ENCODE peak calls at places on chromosomes 1 and 21, in eight cellular contexts. K, Q, M, X, L, Y, J and D are unnamed samples. For H3K27me3, the result is how much of the 10 kb centered on the place peaks cover.

GRCh38 chr1:76055987-76056386 is 18.6 kb upstream of the ST6GALNAC3 start:
- DNase-seq in L (no peak), Q (no peak), Y (no peak), X (no peak), J (no peak), K (no peak), M (no peak), D (no peak)

GRCh38 chr21:34141373-34141772 is 68.0 kb downstream of the MRPS6 start:
- DNase-seq in Y (no peak), L (no peak), J (no peak), Q (no peak), X (no peak), M (no peak), K (no peak), D (no peak)

GRCh38 chr1:99441234-99442095 is 177.2 kb downstream of the PLPPR4 start:
- DNase-seq in L (no peak), K (no peak), J (no peak), X (no peak), Q (no peak), Y (no peak), M (peak), D (no peak)

GRCh38 chr1:42944207-42944928 is 14.3 kb downstream of the SLC2A1 start:
- DNase-seq in Y (peak), L (peak), K (no peak), Q (no peak), X (no peak), J (no peak), M (peak), D (no peak)

GRCh38 chr1:238485906-238486219 is 595.1 kb upstream of the ZP4 start:
- DNase-seq in M (peak), Y (no peak), K (no peak), L (no peak), J (no peak), Q (no peak), X (no peak), D (no peak)

GRCh38 chr1:201745023-201745422 is 83.9 kb upstream of the IPO9 start:
- DNase-seq in J (no peak), K (no peak), M (peak), Y (no peak), Q (no peak), X (no peak), L (no peak), D (no peak)

GRCh38 chr1:81305997-81306452 is 494.7 kb upstream of the ADGRL2 start:
- DNase-seq in Y (no peak), J (no peak), K (no peak), M (peak), Q (no peak), L (no peak), X (no peak), D (peak)

GRCh38 chr1:5455651-5456050 is 536.6 kb downstream of the NPHP4 start:
- DNase-seq in J (no peak), Y (no peak), X (no peak), Q (no peak), L (no peak), K (no peak), M (no peak), D (no peak)

GRCh38 chr21:32771134-32771523 is 426 bp downstream of the PAXBP1 start:
- DNase-seq in M (peak), K (peak), L (peak), J (no peak), Y (peak), Q (peak), X (peak), D (peak)

GRCh38 chr21:42677339-42678117 is 24.1 kb downstream of the PDE9A start:
- DNase-seq in K (no peak), J (no peak), L (no peak), M (peak), Q (peak), X (no peak), Y (peak), D (peak)

GRCh38 chr1:93253471-93253870 is 72.9 kb downstream of the CCDC18 start:
- DNase-seq in L (no peak), J (no peak), M (no peak), K (no peak), Q (no peak), Y (no peak), X (no peak), D (no peak)

GRCh38 chr1:172766462-172766861 is 107.6 kb downstream of the FASLG start:
- DNase-seq in J (no peak), L (no peak), K (no peak), X (no peak), Y (peak), Q (peak), M (no peak), D (no peak)

GRCh38 chr1:46691997-46692790 is 20.5 kb downstream of the TEX38 start:
- DNase-seq in Y (no peak), K (no peak), L (no peak), M (peak), X (no peak), Q (no peak), J (no peak), D (no peak)

GRCh38 chr1:206706298-206706791 is 21.6 kb downstream of the MAPKAPK2 start:
- DNase-seq in L (no peak), M (no peak), J (no peak), K (no peak), X (peak), Q (no peak), Y (no peak), D (no peak)

GRCh38 chr1:109993885-109994284 is 9.3 kb downstream of the AHCYL1 start:
- DNase-seq in Y (no peak), M (peak), K (no peak), J (no peak), X (no peak), Q (no peak), L (no peak), D (no peak)

GRCh38 chr1:1437904-1438376 is 2.5 kb downstream of the VWA1 start:
- DNase-seq in L (peak), M (no peak), Y (peak), Q (no peak), X (no peak), K (peak), J (no peak), D (peak)

GRCh38 chr1:153805929-153806750 is 30.9 kb downstream of the SLC27A3 start:
- DNase-seq in X (no peak), M (no peak), L (no peak), J (no peak), Q (no peak), Y (no peak), K (no peak), D (no peak)

GRCh38 chr1:178539291-178539690 is 26.4 kb downstream of the TEX35 start:
- DNase-seq in Y (no peak), Q (no peak), L (no peak), J (no peak), K (no peak), M (no peak), X (peak), D (no peak)

GRCh38 chr1:24233684-24234600 is 46.9 kb upstream of the IFNLR1 start:
- DNase-seq in Y (no peak), M (no peak), Q (no peak), J (no peak), K (no peak), L (no peak), X (no peak), D (no peak)

GRCh38 chr1:2569060-2569459 is 12.9 kb downstream of the TNFRSF14 start:
- DNase-seq in X (no peak), J (no peak), L (no peak), Y (no peak), M (no peak), K (no peak), Q (no peak), D (no peak)

GRCh38 chr1:104629589-104629988 is 879.9 kb downstream of the AMY1C start:
- DNase-seq in M (no peak), Y (no peak), X (no peak), L (no peak), Q (no peak), K (no peak), J (no peak), D (no peak)

GRCh38 chr1:9235123-9235513 is 544 bp downstream of the H6PD start:
- DNase-seq in K (no peak), L (no peak), J (no peak), Y (no peak), M (peak), Q (no peak), X (no peak), D (no peak)

GRCh38 chr1:51945591-51945990 is 44.9 kb downstream of the RAB3B start:
- DNase-seq in Y (no peak), Q (no peak), K (no peak), M (no peak), L (no peak), X (no peak), J (no peak), D (no peak)

GRCh38 chr1:94976996-94977548 is 50.2 kb upstream of the CNN3 start:
- DNase-seq in M (no peak), Q (no peak), X (no peak), Y (no peak), K (no peak), L (no peak), J (no peak), D (no peak)

GRCh38 chr1:33764149-33764548 is 99.7 kb upstream of the HMGB4 start:
- DNase-seq in L (no peak), K (no peak), M (no peak), Q (no peak), Y (no peak), X (no peak), J (no peak), D (no peak)

GRCh38 chr1:56827711-56828110 is 8.5 kb upstream of the FYB2 start:
- DNase-seq in Q (no peak), J (no peak), Y (no peak), K (no peak), X (no peak), M (no peak), L (no peak), D (no peak)

GRCh38 chr1:150464422-150464826 is 22.8 kb upstream of the TARS2 start:
- DNase-seq in X (no peak), M (peak), Q (peak), K (peak), L (peak), J (peak), Y (no peak), D (peak)

GRCh38 chr1:198486903-198487302 is 53.6 kb downstream of the ATP6V1G3 start:
- DNase-seq in X (no peak), Q (no peak), Y (no peak), M (no peak), J (no peak), K (no peak), L (no peak), D (no peak)

GRCh38 chr1:19070891-19071621 is 114.6 kb upstream of the IFFO2 start:
- DNase-seq in K (no peak), Q (no peak), L (no peak), M (no peak), Y (no peak), J (no peak), X (no peak), D (no peak)

GRCh38 chr1:36890776-36891175 is 143.5 kb downstream of the GRIK3 start:
- DNase-seq in M (no peak), Y (no peak), Q (peak), J (no peak), K (peak), L (no peak), X (peak), D (no peak)

GRCh38 chr1:215113776-215114153 is 31.2 kb downstream of the KCNK2 start:
- DNase-seq in X (no peak), K (no peak), L (no peak), Y (no peak), Q (no peak), J (no peak), M (no peak), D (no peak)

GRCh38 chr1:207603777-207604176 is 41.2 kb upstream of the CR1L start:
- DNase-seq in Y (no peak), Q (no peak), L (no peak), M (peak), X (no peak), K (no peak), J (no peak), D (no peak)

GRCh38 chr1:241703001-241703400 is 50.9 kb downstream of the WDR64 start:
- DNase-seq in Y (no peak), J (no peak), K (no peak), M (peak), X (no peak), Q (no peak), L (no peak), D (no peak)

GRCh38 chr1:42935313-42935624 is 23.4 kb downstream of the SLC2A1 start:
- DNase-seq in Y (peak), L (no peak), J (no peak), Q (peak), K (no peak), M (no peak), X (peak), D (no peak)

GRCh38 chr1:9732123-9732971 is 80.8 kb downstream of the PIK3CD start:
- DNase-seq in M (no peak), X (no peak), Y (peak), J (no peak), K (no peak), L (no peak), Q (no peak), D (no peak)

GRCh38 chr1:154440031-154440430 is 34.9 kb downstream of the IL6R start:
- DNase-seq in Q (no peak), M (no peak), K (no peak), J (no peak), Y (no peak), X (no peak), L (no peak), D (no peak)

GRCh38 chr1:213984387-213985180 is 3.2 kb upstream of the PROX1 start:
- DNase-seq in K (no peak), J (no peak), L (no peak), Q (no peak), M (no peak), Y (no peak), X (no peak), D (no peak)

GRCh38 chr1:54312874-54313316 is 93.3 kb downstream of the SSBP3 start:
- DNase-seq in K (peak), J (no peak), X (peak), M (no peak), L (no peak), Y (no peak), Q (no peak), D (no peak)

GRCh38 chr1:194076646-194077045 is 890.2 kb upstream of the B3GALT2 start:
- DNase-seq in Y (no peak), L (no peak), M (no peak), X (no peak), J (no peak), Q (no peak), K (no peak), D (no peak)
- H3K4me3 ChIP-seq in Y (no peak), L (no peak), M (no peak), X (no peak), J (no peak), Q (no peak), K (no peak), D (no peak)

DNA sequence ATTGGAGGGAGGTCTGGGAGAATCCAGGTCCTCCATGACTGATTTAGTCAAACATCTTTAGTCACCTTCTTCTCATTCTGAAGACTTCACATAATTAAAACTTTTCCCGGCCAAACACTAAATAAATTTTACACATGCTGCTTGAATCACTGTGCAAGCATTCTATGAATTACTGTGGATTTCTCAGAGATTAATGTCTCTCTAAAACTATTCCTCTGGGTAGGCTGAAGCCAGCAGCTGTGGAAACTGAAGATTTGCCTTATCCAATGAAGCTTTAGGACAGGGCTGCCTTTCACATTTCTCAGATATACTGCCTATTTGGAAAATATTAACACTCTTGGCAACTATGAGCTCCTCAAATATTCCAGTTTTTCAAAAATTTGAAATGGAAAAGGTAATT is 61.7 kb downstream of the JMJD4 start:
- DNase-seq in M (no peak), X (no peak), K (no peak), J (no peak), L (no peak), Y (no peak), Q (no peak), D (no peak)
- TF ChIP-seq CTCF in M (no peak), X (no peak), K (no peak), J (no peak), L (no peak), Y (no peak), Q (no peak), D (no peak)

DNA sequence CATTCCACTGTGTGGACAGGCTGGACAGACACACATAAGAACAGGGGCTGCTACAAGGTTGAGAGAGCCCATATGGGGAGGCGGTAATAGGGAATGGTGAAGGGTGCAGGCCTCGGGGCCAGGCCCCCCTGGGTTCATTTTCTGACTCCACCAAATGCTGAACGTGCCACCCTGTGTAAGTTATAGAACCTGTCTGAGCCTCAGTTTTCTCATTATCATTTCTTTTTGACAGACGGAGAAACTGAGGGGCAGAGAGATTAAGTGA is 569.5 kb downstream of the PTPRU start:
- DNase-seq in K (no peak), Y (no peak), Q (no peak), L (no peak), X (no peak), M (no peak), J (no peak), D (no peak)
- H3K27me3 ChIP-seq in K (under half), Y (under half), Q (under half), L (under half), X (under half), M (under half), J (under half), D (under half)

DNA sequence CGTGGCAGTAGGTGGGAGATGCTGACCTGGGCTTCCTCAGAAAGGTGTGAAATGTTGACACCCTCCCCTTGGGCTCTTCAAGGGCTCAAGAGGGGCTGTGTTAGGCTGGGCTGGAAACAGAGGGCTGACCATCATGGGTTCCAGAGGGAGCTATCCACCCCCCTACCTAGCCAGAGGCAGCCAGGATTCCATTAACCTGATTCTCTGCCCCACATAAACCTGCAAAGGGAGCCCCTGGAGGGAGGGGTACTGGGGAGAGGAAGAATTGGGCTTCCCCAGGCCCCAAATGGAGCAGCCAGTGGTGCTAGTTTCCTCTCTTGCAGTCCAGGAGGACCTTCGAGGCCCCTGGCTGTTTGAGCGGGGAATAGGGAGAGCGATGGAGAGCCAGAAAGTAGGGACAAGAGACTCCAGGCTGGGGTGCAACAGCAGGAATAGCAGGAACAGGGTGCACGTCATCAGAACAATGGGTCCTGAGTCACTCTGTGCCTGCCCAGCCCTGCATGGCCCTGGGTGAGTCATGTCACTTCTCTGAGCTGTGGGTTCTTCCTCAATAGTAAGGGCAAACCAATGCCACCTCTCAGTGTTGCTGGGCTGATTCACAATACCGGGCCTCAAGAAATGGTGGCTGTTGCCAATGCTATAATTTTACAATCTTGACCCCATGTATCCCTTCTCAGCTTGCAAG is 121.2 kb downstream of the EPHB2 start:
- DNase-seq in K (peak), J (peak), Y (no peak), X (no peak), Q (peak), M (peak), L (no peak), D (peak)
- H3K4me3 ChIP-seq in K (no peak), J (peak), Y (no peak), X (no peak), Q (no peak), M (peak), L (no peak), D (no peak)

GRCh38 chr1:48450505-48450904 is 21.5 kb downstream of the SPATA6 start:
- DNase-seq in M (peak), L (no peak), J (no peak), K (no peak), Y (no peak), Q (no peak), X (no peak), D (no peak)
- TF ChIP-seq CTCF in M (peak), L (no peak), J (peak), K (no peak), Y (no peak), Q (no peak), X (no peak), D (peak)